ENCODE peak calls at places on chromosomes 16 and 17, in seven cellular contexts. One of them, this sample, is unnamed.

GRCh38 chr17:2406903-2407790 is 6.3 kb upstream of the MNT start:
- DNase-seq in WTC11: no peak
- DNase-seq in PC-3: peak
- DNase-seq in HFF-Myc: no peak
- DNase-seq in omental fat pad: peak
- DNase-seq in WERI-Rb-1: no peak
- DNase-seq in pancreas: peak
- DNase-seq in this sample: no peak

GRCh38 chr17:54992797-54993639 is 24.5 kb downstream of the STXBP4 start:
- DNase-seq in WTC11: no peak
- DNase-seq in PC-3: peak
- DNase-seq in HFF-Myc: peak
- DNase-seq in omental fat pad: no peak
- DNase-seq in WERI-Rb-1: no peak
- DNase-seq in pancreas: no peak
- DNase-seq in this sample: no peak

GRCh38 chr17:19470529-19471261 is 59.7 kb downstream of the RNF112 start:
- DNase-seq in WTC11: peak
- DNase-seq in PC-3: no peak
- DNase-seq in HFF-Myc: no peak
- DNase-seq in omental fat pad: no peak
- DNase-seq in WERI-Rb-1: peak
- DNase-seq in pancreas: no peak
- DNase-seq in this sample: no peak

GRCh38 chr17:1743094-1743452 is 402 bp downstream of the SERPINF2 start:
- DNase-seq in WTC11: no peak
- DNase-seq in PC-3: no peak
- DNase-seq in HFF-Myc: no peak
- DNase-seq in omental fat pad: no peak
- DNase-seq in WERI-Rb-1: no peak
- DNase-seq in pancreas: no peak
- DNase-seq in this sample: no peak

GRCh38 chr16:79466111-79466510 is 134.4 kb downstream of the MAF start:
- DNase-seq in WTC11: no peak
- DNase-seq in PC-3: no peak
- DNase-seq in HFF-Myc: no peak
- DNase-seq in omental fat pad: no peak
- DNase-seq in WERI-Rb-1: no peak
- DNase-seq in pancreas: no peak
- DNase-seq in this sample: no peak

GRCh38 chr17:48043171-48043570 is 5.0 kb upstream of the NFE2L1 start:
- DNase-seq in WTC11: no peak
- DNase-seq in PC-3: peak
- DNase-seq in HFF-Myc: no peak
- DNase-seq in omental fat pad: no peak
- DNase-seq in WERI-Rb-1: no peak
- DNase-seq in pancreas: no peak
- DNase-seq in this sample: no peak

GRCh38 chr17:1710807-1711553 is 803 bp upstream of the TLCD2 start:
- DNase-seq in WTC11: peak
- DNase-seq in PC-3: peak
- DNase-seq in HFF-Myc: no peak
- DNase-seq in omental fat pad: no peak
- DNase-seq in WERI-Rb-1: no peak
- DNase-seq in pancreas: no peak
- DNase-seq in this sample: no peak

GRCh38 chr17:45235071-45236001 is 13.7 kb downstream of the FMNL1 start:
- DNase-seq in WTC11: peak
- DNase-seq in PC-3: peak
- DNase-seq in HFF-Myc: peak
- DNase-seq in omental fat pad: peak
- DNase-seq in WERI-Rb-1: peak
- DNase-seq in pancreas: peak
- DNase-seq in this sample: peak

GRCh38 chr16:82699262-82699661 is 72.5 kb downstream of the CDH13 start:
- DNase-seq in WTC11: no peak
- DNase-seq in PC-3: no peak
- DNase-seq in HFF-Myc: no peak
- DNase-seq in omental fat pad: no peak
- DNase-seq in WERI-Rb-1: no peak
- DNase-seq in pancreas: no peak
- DNase-seq in this sample: no peak

GRCh38 chr17:1643293-1643998 is 2.1 kb downstream of the SCARF1 start:
- DNase-seq in WTC11: peak
- DNase-seq in PC-3: peak
- DNase-seq in HFF-Myc: no peak
- DNase-seq in omental fat pad: no peak
- DNase-seq in WERI-Rb-1: no peak
- DNase-seq in pancreas: peak
- DNase-seq in this sample: peak

GRCh38 chr17:69350911-69351310 is 24.0 kb upstream of the ABCA5 start:
- DNase-seq in WTC11: no peak
- DNase-seq in PC-3: no peak
- DNase-seq in HFF-Myc: no peak
- DNase-seq in omental fat pad: no peak
- DNase-seq in WERI-Rb-1: no peak
- DNase-seq in pancreas: no peak
- DNase-seq in this sample: no peak

GRCh38 chr16:66681676-66682075 is 14.9 kb downstream of the CMTM4 start:
- DNase-seq in WTC11: no peak
- DNase-seq in PC-3: peak
- DNase-seq in HFF-Myc: no peak
- DNase-seq in omental fat pad: no peak
- DNase-seq in WERI-Rb-1: no peak
- DNase-seq in pancreas: no peak
- DNase-seq in this sample: no peak

GRCh38 chr16:19294156-19294649 is 8.7 kb downstream of the CLEC19A start:
- DNase-seq in WTC11: no peak
- DNase-seq in PC-3: no peak
- DNase-seq in HFF-Myc: no peak
- DNase-seq in omental fat pad: no peak
- DNase-seq in WERI-Rb-1: no peak
- DNase-seq in pancreas: no peak
- DNase-seq in this sample: no peak

GRCh38 chr17:43444223-43445008 is 39.4 kb upstream of the DHX8 start:
- DNase-seq in WTC11: no peak
- DNase-seq in PC-3: no peak
- DNase-seq in HFF-Myc: no peak
- DNase-seq in omental fat pad: no peak
- DNase-seq in WERI-Rb-1: no peak
- DNase-seq in pancreas: no peak
- DNase-seq in this sample: no peak

GRCh38 chr16:80824623-80825364 is 20.4 kb upstream of the CDYL2 start:
- DNase-seq in WTC11: peak
- DNase-seq in PC-3: peak
- DNase-seq in HFF-Myc: peak
- DNase-seq in omental fat pad: no peak
- DNase-seq in WERI-Rb-1: no peak
- DNase-seq in pancreas: no peak
- DNase-seq in this sample: peak

GRCh38 chr16:11972128-11972527 is 4.4 kb upstream of the SNX29 start:
- DNase-seq in WTC11: peak
- DNase-seq in PC-3: peak
- DNase-seq in HFF-Myc: no peak
- DNase-seq in omental fat pad: no peak
- DNase-seq in WERI-Rb-1: peak
- DNase-seq in pancreas: no peak
- DNase-seq in this sample: no peak

GRCh38 chr17:1464186-1464585 is 8.2 kb upstream of the CRK start:
- DNase-seq in WTC11: no peak
- DNase-seq in PC-3: no peak
- DNase-seq in HFF-Myc: no peak
- DNase-seq in omental fat pad: no peak
- DNase-seq in WERI-Rb-1: no peak
- DNase-seq in pancreas: no peak
- DNase-seq in this sample: no peak

GRCh38 chr17:33447090-33447489 is 154.0 kb upstream of the ASIC2 start:
- DNase-seq in WTC11: no peak
- DNase-seq in PC-3: no peak
- DNase-seq in HFF-Myc: no peak
- DNase-seq in omental fat pad: no peak
- DNase-seq in WERI-Rb-1: peak
- DNase-seq in pancreas: no peak
- DNase-seq in this sample: no peak

GRCh38 chr17:5585814-5586558 is 1.7 kb upstream of the NLRP1 start:
- DNase-seq in WTC11: no peak
- DNase-seq in PC-3: peak
- DNase-seq in HFF-Myc: peak
- DNase-seq in omental fat pad: no peak
- DNase-seq in WERI-Rb-1: no peak
- DNase-seq in pancreas: no peak
- DNase-seq in this sample: no peak

GRCh38 chr16:65658339-65659275 is 536.7 kb upstream of the CDH11 start:
- DNase-seq in WTC11: no peak
- DNase-seq in PC-3: peak
- DNase-seq in HFF-Myc: peak
- DNase-seq in omental fat pad: no peak
- DNase-seq in WERI-Rb-1: no peak
- DNase-seq in pancreas: no peak
- DNase-seq in this sample: no peak

GRCh38 chr17:76032073-76032779 is 5.1 kb upstream of the EVPL start:
- DNase-seq in WTC11: no peak
- DNase-seq in PC-3: peak
- DNase-seq in HFF-Myc: no peak
- DNase-seq in omental fat pad: no peak
- DNase-seq in WERI-Rb-1: no peak
- DNase-seq in pancreas: no peak
- DNase-seq in this sample: no peak

GRCh38 chr17:82287849-82288601 is 14.5 kb upstream of the CSNK1D start:
- DNase-seq in WTC11: no peak
- DNase-seq in PC-3: peak
- DNase-seq in HFF-Myc: no peak
- DNase-seq in omental fat pad: no peak
- DNase-seq in WERI-Rb-1: peak
- DNase-seq in pancreas: peak
- DNase-seq in this sample: no peak

GRCh38 chr17:75003070-75003956 is 9.2 kb upstream of the MRPL58 start:
- DNase-seq in WTC11: peak
- DNase-seq in PC-3: no peak
- DNase-seq in HFF-Myc: no peak
- DNase-seq in omental fat pad: no peak
- DNase-seq in WERI-Rb-1: no peak
- DNase-seq in pancreas: no peak
- DNase-seq in this sample: no peak

GRCh38 chr16:21263640-21264211 is 14.4 kb downstream of the CRYM start:
- DNase-seq in WTC11: no peak
- DNase-seq in PC-3: no peak
- DNase-seq in HFF-Myc: peak
- DNase-seq in omental fat pad: no peak
- DNase-seq in WERI-Rb-1: peak
- DNase-seq in pancreas: no peak
- DNase-seq in this sample: no peak

GRCh38 chr17:1957037-1957436 is 68.1 kb downstream of the RTN4RL1 start:
- DNase-seq in WTC11: no peak
- DNase-seq in PC-3: peak
- DNase-seq in HFF-Myc: no peak
- DNase-seq in omental fat pad: no peak
- DNase-seq in WERI-Rb-1: no peak
- DNase-seq in pancreas: no peak
- DNase-seq in this sample: no peak

GRCh38 chr17:38579934-38580333 is 25.8 kb downstream of the SRCIN1 start:
- DNase-seq in WTC11: peak
- DNase-seq in PC-3: peak
- DNase-seq in HFF-Myc: no peak
- DNase-seq in omental fat pad: no peak
- DNase-seq in WERI-Rb-1: peak
- DNase-seq in pancreas: no peak
- DNase-seq in this sample: peak

GRCh38 chr17:48505788-48506187 is 25.0 kb downstream of the HOXB1 start:
- DNase-seq in WTC11: no peak
- DNase-seq in PC-3: peak
- DNase-seq in HFF-Myc: peak
- DNase-seq in omental fat pad: no peak
- DNase-seq in WERI-Rb-1: no peak
- DNase-seq in pancreas: no peak
- DNase-seq in this sample: no peak

DNA sequence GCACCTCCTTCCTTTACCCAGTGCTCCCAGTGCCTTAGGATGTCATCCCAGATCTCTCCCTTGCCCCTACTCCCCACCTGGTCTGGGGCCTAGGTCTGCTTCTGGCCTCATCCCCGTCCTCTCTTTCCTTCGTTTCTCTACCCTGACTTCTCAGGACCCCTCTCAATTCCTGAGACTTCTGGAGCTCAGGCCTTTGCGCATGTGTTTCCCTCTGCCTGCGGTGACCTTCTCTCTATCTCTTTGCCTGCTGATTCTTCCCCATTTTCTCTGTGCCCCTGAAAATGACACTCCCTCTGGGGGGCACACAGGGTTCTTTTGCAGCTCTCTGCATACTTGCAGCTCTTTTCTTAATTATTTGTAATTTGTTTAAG is 13.5 kb downstream of the ADORA2B start:
- DNase-seq in WTC11: no peak
- DNase-seq in PC-3: no peak
- DNase-seq in HFF-Myc: no peak
- DNase-seq in omental fat pad: no peak
- DNase-seq in WERI-Rb-1: no peak
- DNase-seq in pancreas: no peak
- DNase-seq in this sample: no peak
- TF ChIP-seq CTCF in WTC11: no peak
- TF ChIP-seq CTCF in PC-3: no peak
- TF ChIP-seq CTCF in HFF-Myc: no peak
- TF ChIP-seq CTCF in omental fat pad: no peak
- TF ChIP-seq CTCF in WERI-Rb-1: no peak
- TF ChIP-seq CTCF in pancreas: no peak
- TF ChIP-seq CTCF in this sample: no peak

GRCh38 chr17:79974786-79975497 is 60.7 kb downstream of the TBC1D16 start:
- DNase-seq in WTC11: peak
- DNase-seq in PC-3: no peak
- DNase-seq in HFF-Myc: no peak
- DNase-seq in omental fat pad: no peak
- DNase-seq in WERI-Rb-1: peak
- DNase-seq in pancreas: peak
- DNase-seq in this sample: no peak
- TF ChIP-seq CTCF in WTC11: peak
- TF ChIP-seq CTCF in PC-3: peak
- TF ChIP-seq CTCF in HFF-Myc: no peak
- TF ChIP-seq CTCF in omental fat pad: no peak
- TF ChIP-seq CTCF in WERI-Rb-1: peak
- TF ChIP-seq CTCF in pancreas: no peak
- TF ChIP-seq CTCF in this sample: peak

GRCh38 chr17:72430611-72431432 is 310.0 kb downstream of the SOX9 start:
- DNase-seq in WTC11: peak
- DNase-seq in PC-3: peak
- DNase-seq in HFF-Myc: no peak
- DNase-seq in omental fat pad: no peak
- DNase-seq in WERI-Rb-1: peak
- DNase-seq in pancreas: no peak
- DNase-seq in this sample: no peak
- TF ChIP-seq CTCF in WTC11: peak
- TF ChIP-seq CTCF in PC-3: peak
- TF ChIP-seq CTCF in HFF-Myc: no peak
- TF ChIP-seq CTCF in omental fat pad: no peak
- TF ChIP-seq CTCF in WERI-Rb-1: peak
- TF ChIP-seq CTCF in pancreas: no peak
- TF ChIP-seq CTCF in this sample: peak

DNA sequence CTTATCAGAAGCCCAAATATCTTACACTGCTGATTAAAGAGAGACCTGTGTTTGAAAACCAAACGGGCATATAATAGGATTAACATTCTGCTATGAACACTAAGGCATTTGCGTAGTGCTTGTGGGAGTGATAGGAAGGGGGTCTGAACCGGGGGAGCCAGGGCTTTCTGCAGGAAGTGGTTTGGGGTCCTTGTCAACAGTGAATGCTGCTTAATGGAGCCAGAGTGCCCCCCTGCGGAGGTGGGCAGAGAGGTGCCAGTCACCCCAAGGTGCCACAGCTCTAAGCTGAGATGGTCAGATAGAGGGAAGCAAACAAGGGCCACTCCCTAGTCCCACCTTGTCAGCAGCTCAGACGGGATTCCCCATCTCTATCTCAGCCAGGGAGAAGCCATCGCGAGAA is 17.6 kb downstream of the NAA60 start:
- DNase-seq in WTC11: no peak
- DNase-seq in PC-3: no peak
- DNase-seq in HFF-Myc: no peak
- DNase-seq in omental fat pad: no peak
- DNase-seq in WERI-Rb-1: no peak
- DNase-seq in pancreas: no peak
- DNase-seq in this sample: no peak
- TF ChIP-seq CTCF in WTC11: no peak
- TF ChIP-seq CTCF in PC-3: no peak
- TF ChIP-seq CTCF in HFF-Myc: no peak
- TF ChIP-seq CTCF in omental fat pad: no peak
- TF ChIP-seq CTCF in WERI-Rb-1: no peak
- TF ChIP-seq CTCF in pancreas: no peak
- TF ChIP-seq CTCF in this sample: no peak